ENCODE peak calls at places on chromosomes 16 and 17, in ten cellular contexts. H, J, T, F, C, S, O, A, G and Q are unnamed samples.

GRCh38 chr16:47019563-47019962 is 46.1 kb upstream of the DNAJA2 start:
- DNase-seq in G (no peak), O (no peak), J (no peak), T (peak), S (peak), A (no peak), H (no peak), F (no peak), C (no peak), Q (no peak)

GRCh38 chr17:35174835-35175334 is 19.3 kb downstream of the SLC35G3 start:
- DNase-seq in T (no peak), F (no peak), A (no peak), C (no peak), O (no peak), H (no peak), G (no peak), S (no peak), J (no peak), Q (no peak)

GRCh38 chr16:81921415-81921814 is 89.9 kb downstream of the SDR42E1 start:
- DNase-seq in J (no peak), H (peak), F (no peak), A (no peak), S (no peak), T (no peak), C (no peak), G (no peak), O (no peak), Q (no peak)

GRCh38 chr17:50364715-50365114 is 8.3 kb downstream of the MRPL27 start:
- DNase-seq in F (no peak), J (peak), G (no peak), H (no peak), O (no peak), S (peak), T (no peak), C (no peak), A (no peak), Q (peak)

GRCh38 chr17:35614835-35615234 is 27.7 kb downstream of the AP2B1 start:
- DNase-seq in A (no peak), H (no peak), O (no peak), F (no peak), G (no peak), C (no peak), T (no peak), J (no peak), S (no peak), Q (peak)

GRCh38 chr16:52727878-52728277 is 180.9 kb upstream of the TOX3 start:
- DNase-seq in H (no peak), J (no peak), A (no peak), C (peak), S (no peak), G (no peak), F (no peak), O (no peak), T (no peak), Q (no peak)

GRCh38 chr16:27431773-27432599 is 30.0 kb downstream of the IL21R start:
- DNase-seq in F (no peak), O (no peak), T (no peak), J (no peak), A (no peak), C (no peak), H (peak), S (no peak), G (no peak), Q (peak)

GRCh38 chr17:57369509-57369945 is 113.2 kb downstream of the MSI2 start:
- DNase-seq in H (peak), G (no peak), C (no peak), F (no peak), O (no peak), T (peak), A (no peak), S (peak), J (no peak), Q (peak)

GRCh38 chr17:70644093-70644492 is 474.8 kb downstream of the KCNJ2 start:
- DNase-seq in O (no peak), G (no peak), T (no peak), J (no peak), F (no peak), A (no peak), C (peak), S (no peak), H (no peak), Q (no peak)

GRCh38 chr17:142102-142661 is 4.8 kb downstream of the SCGB1C2 start:
- DNase-seq in J (no peak), H (peak), G (peak), O (no peak), S (peak), F (no peak), T (peak), A (peak), C (no peak), Q (peak)

GRCh38 chr16:57897053-57897784 is 73.7 kb downstream of the CNGB1 start:
- DNase-seq in C (no peak), S (no peak), T (no peak), F (no peak), G (no peak), J (no peak), A (no peak), H (no peak), O (no peak), Q (no peak)

GRCh38 chr17:39740357-39741111 is 2.8 kb downstream of the GRB7 start:
- DNase-seq in A (peak), S (peak), F (no peak), T (peak), C (no peak), O (no peak), J (no peak), H (peak), G (peak), Q (peak)

GRCh38 chr17:2436516-2436915 is 35.7 kb upstream of the MNT start:
- DNase-seq in A (peak), F (no peak), H (peak), O (no peak), J (no peak), S (no peak), G (no peak), T (no peak), C (no peak), Q (no peak)

GRCh38 chr16:80466024-80466986 is 74.5 kb upstream of the DYNLRB2 start:
- DNase-seq in J (no peak), F (peak), S (peak), A (peak), H (peak), C (peak), O (no peak), T (peak), G (peak), Q (peak)

GRCh38 chr16:66915041-66915440 is 3.6 kb downstream of the CDH16 start:
- DNase-seq in F (no peak), O (no peak), S (no peak), J (no peak), C (no peak), G (no peak), H (no peak), T (no peak), A (no peak), Q (no peak)

GRCh38 chr16:53518550-53519416 is 15.8 kb upstream of the AKTIP start:
- DNase-seq in T (peak), A (no peak), F (peak), C (peak), J (no peak), O (no peak), H (no peak), G (no peak), S (peak), Q (peak)

GRCh38 chr17:60161598-60162330 is 12.0 kb downstream of the CA4 start:
- DNase-seq in F (no peak), J (no peak), H (no peak), O (no peak), T (no peak), A (peak), C (peak), G (no peak), S (no peak), Q (no peak)

GRCh38 chr17:47895254-47895855 is 681 bp upstream of the SP2 start:
- DNase-seq in F (no peak), A (peak), T (no peak), H (peak), J (no peak), O (no peak), C (peak), G (no peak), S (peak), Q (no peak)

GRCh38 chr16:20415541-20415940 is 6.2 kb downstream of the ACSM5 start:
- DNase-seq in H (peak), G (no peak), A (no peak), T (peak), O (no peak), F (no peak), C (no peak), S (peak), J (no peak), Q (no peak)

GRCh38 chr16:87166934-87167333 is 150.3 kb downstream of the C16orf95 start:
- DNase-seq in G (no peak), O (no peak), H (no peak), S (no peak), A (no peak), C (no peak), J (no peak), T (no peak), F (no peak), Q (no peak)

GRCh38 chr17:78818932-78819331 is 21.7 kb downstream of the USP36 start:
- DNase-seq in T (peak), F (no peak), A (no peak), O (no peak), H (no peak), C (no peak), J (no peak), S (peak), G (peak), Q (no peak)

GRCh38 chr17:36482611-36483504 is 3.6 kb upstream of the ZNHIT3 start:
- DNase-seq in H (peak), A (peak), G (peak), O (no peak), C (peak), J (peak), F (peak), T (peak), S (peak), Q (peak)

GRCh38 chr17:82924214-82924613 is 84.4 kb upstream of the ZNF750 start:
- DNase-seq in S (no peak), F (no peak), T (no peak), O (no peak), H (no peak), G (peak), J (no peak), C (no peak), A (no peak), Q (no peak)
- H3K4me3 ChIP-seq in S (no peak), F (no peak), T (no peak), O (no peak), H (no peak), G (no peak), J (no peak), C (no peak), A (no peak), Q (no peak)

GRCh38 chr17:82450357-82451106 is at the start of gene CYBC1:
- DNase-seq in H (peak), A (peak), C (peak), F (peak), G (peak), S (peak), O (peak), J (peak), T (peak), Q (peak)
- TF ChIP-seq CTCF in H (no peak), A (no peak), C (no peak), F (no peak), G (no peak), S (no peak), O (no peak), J (no peak), T (no peak), Q (no peak)

DNA sequence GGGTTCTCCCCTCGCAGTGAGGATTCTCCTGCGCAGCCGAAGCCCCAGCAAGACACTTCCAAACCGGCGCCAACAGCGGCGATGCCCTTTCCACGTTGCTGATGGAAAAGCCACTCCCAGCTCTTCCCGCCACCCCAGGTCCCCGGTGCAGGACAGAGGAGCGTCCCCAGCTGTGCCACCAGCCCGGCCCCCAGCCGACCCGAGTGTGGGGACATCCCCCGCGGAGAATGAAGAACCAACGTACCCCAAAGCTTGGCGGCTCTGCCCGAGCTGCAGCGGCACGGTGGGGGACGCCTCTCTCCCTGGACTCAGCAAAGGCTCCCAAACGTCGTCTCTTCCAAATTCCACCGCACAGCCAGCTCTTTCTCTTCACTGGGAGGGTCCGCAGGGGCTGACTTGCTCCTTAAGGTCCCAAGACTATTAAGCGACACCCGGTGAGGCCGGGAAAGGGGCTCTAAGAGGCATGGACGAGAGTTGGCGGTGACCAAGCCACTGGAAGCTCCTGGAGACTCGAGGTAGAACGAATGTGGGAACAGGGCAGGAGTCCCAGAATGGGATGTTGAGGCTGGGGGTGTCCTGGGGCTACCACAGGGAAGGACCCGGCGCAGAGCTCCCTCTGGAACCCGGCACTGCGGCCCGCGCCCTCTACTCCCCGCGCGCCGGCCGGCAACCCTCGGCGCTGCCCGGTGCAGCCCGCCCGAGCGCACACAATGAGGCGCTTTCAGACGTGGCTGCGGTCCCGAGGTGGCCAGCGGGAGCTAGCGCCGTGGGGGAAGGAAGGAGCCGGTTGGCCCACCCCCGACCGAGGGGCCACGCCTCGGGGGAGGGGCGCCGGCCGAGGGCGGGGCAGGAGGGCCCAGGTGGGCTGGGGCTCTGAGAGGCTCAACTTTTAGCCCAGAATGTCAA is at the start of gene CHST6:
- DNase-seq in S (peak), F (no peak), J (no peak), O (no peak), C (no peak), A (peak), T (peak), G (no peak), H (peak), Q (no peak)
- H3K4me3 ChIP-seq in S (peak), F (peak), J (peak), O (peak), C (no peak), A (no peak), T (peak), G (peak), H (peak), Q (peak)

DNA sequence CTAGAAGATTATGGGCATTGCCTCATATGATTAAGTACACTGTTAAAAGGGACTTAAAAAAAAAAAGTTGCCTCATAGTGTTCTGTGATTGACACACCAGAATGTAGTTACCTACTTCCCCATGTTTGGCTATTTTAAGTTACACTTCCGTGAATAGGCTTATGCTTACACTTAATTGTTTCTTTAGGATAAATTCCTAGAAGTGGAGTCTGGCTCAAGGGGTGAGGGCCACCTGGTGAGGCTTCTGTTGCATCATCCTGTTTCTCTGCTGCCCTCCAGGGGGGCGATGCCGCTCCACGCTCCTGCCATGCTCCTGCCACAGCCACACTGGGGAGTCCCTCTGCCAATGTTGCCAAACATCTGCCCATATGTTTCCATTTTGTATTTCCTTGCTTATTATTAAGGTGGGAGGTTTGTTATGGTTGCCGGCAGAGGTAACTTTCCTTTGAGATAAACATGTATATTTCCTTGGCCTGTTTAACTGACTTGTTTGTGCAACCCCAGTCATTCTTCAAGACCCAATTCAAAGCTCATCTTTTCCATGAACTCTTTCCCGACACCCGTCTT is 73.1 kb downstream of the KSR1 start:
- DNase-seq in O (no peak), J (no peak), S (peak), F (no peak), C (peak), A (peak), T (peak), G (no peak), H (no peak), Q (no peak)
- TF ChIP-seq CTCF in O (no peak), J (peak), S (no peak), F (peak), C (no peak), A (peak), T (peak), G (peak), H (no peak), Q (no peak)

GRCh38 chr17:7556627-7557026 is 1.9 kb upstream of the TNFSF13 start:
- DNase-seq in A (no peak), G (no peak), O (no peak), S (no peak), C (no peak), J (no peak), T (no peak), F (no peak), H (no peak), Q (no peak)

GRCh38 chr17:7558544-7559306 is at the start of gene TNFSF13:
- DNase-seq in J (no peak), C (peak), A (peak), O (no peak), S (no peak), F (no peak), T (no peak), G (peak), H (no peak), Q (no peak)

GRCh38 chr17:7557825-7558543 is 566 bp upstream of the TNFSF13 start:
- DNase-seq in J (no peak), S (peak), C (peak), O (no peak), A (peak), F (no peak), G (peak), T (peak), H (peak), Q (peak)

GRCh38 chr17:7555320-7555948 is 3.1 kb upstream of the TNFSF13 start:
- DNase-seq in F (no peak), J (no peak), S (no peak), T (no peak), G (no peak), H (no peak), C (no peak), A (no peak), O (no peak), Q (no peak)

DNA sequence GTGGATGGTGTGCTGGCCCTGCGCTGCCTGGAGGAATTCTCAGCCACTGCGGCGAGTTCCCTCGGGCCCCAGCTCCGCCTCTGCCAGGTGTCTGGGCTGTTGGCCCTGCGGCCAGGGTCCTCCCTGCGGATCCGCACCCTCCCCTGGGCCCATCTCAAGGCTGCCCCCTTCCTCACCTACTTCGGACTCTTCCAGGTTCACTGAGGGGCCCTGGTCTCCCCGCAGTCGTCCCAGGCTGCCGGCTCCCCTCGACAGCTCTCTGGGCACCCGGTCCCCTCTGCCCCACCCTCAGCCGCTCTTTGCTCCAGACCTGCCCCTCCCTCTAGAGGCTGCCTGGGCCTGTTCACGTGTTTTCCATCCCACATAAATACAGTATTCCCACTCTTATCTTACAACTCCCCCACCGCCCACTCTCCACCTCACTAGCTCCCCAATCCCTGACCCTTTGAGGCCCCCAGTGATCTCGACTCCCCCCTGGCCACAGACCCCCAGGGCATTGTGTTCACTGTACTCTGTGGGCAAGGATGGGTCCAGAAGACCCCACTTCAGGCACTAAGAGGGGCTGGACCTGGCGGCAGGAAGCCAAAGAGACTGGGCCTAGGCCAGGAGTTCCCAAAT is 1.3 kb upstream of the TNFSF13 start:
- DNase-seq in O (no peak), F (no peak), H (no peak), T (no peak), J (no peak), S (no peak), C (no peak), A (no peak), G (no peak), Q (no peak)
- H3K4me3 ChIP-seq in O (no peak), F (no peak), H (no peak), T (no peak), J (no peak), S (no peak), C (no peak), A (no peak), G (no peak), Q (no peak)

GRCh38 chr16:23155445-23156049 is 6.3 kb upstream of the USP31 start:
- DNase-seq in H (no peak), F (no peak), A (peak), G (no peak), S (peak), C (peak), O (no peak), J (no peak), T (peak), Q (peak)
- TF ChIP-seq CTCF in H (peak), F (peak), A (peak), G (no peak), S (peak), C (peak), O (peak), J (peak), T (peak), Q (peak)